ENCODE peak calls at places on chromosomes 4 and X, in nine cellular contexts. U is H54; W is epithelial cell of esophagus; A is anterior cingulate cortex; K is Calu3; J is CD8-positive, alpha-beta T cell; Z is stimulated activated CD8-positive, alpha-beta memory T cell treated with anti-CD3 and anti-CD28 coated beads, Interleukin-4, amount 100 ng/mL, for 24 hours; V is pancreas; H is activated effector memory CD4-positive, alpha-beta T cell treated with Interleukin-2 at 50 U/mL for 16 hours. G is an unnamed sample.

GRCh38 chr4:147981305-147981704 is 249.4 kb downstream of the ARHGAP10 start:
- DNase-seq in J (no peak), K (no peak), H (no peak), W (peak), A (no peak), V (no peak), U (no peak), Z (no peak), G (no peak)

GRCh38 chr4:158799013-158799770 is 30.4 kb downstream of the FNIP2 start:
- DNase-seq in A (no peak), J (no peak), U (no peak), V (no peak), K (no peak), H (no peak), Z (no peak), W (no peak), G (no peak)

GRCh38 chr4:187995322-187996207 is at the start of gene ZFP42:
- DNase-seq in A (no peak), K (no peak), W (peak), J (no peak), Z (no peak), H (no peak), U (no peak), V (no peak), G (no peak)

GRCh38 chrX:150062292-150063137 is 124.2 kb upstream of the EOLA2 start:
- DNase-seq in K (no peak), A (no peak), J (no peak), U (no peak), W (peak), H (no peak), V (peak), Z (no peak), G (peak)

GRCh38 chr4:121668368-121669162 is 28.2 kb downstream of the ANXA5 start:
- DNase-seq in Z (no peak), K (no peak), V (no peak), W (peak), A (no peak), H (no peak), J (no peak), U (peak), G (no peak)

GRCh38 chrX:41895826-41896225 is 27.5 kb downstream of the CASK start:
- DNase-seq in A (no peak), H (no peak), W (no peak), Z (no peak), J (no peak), K (no peak), U (no peak), V (no peak), G (no peak)

GRCh38 chr4:126604273-126604867 is 1028.4 kb upstream of the INTU start:
- DNase-seq in J (no peak), W (peak), A (peak), V (no peak), Z (no peak), K (peak), U (no peak), H (no peak), G (no peak)

GRCh38 chr4:98780111-98780549 is 121.7 kb upstream of the TSPAN5 start:
- DNase-seq in H (no peak), V (no peak), U (no peak), A (no peak), K (no peak), J (no peak), Z (no peak), W (no peak), G (no peak)

GRCh38 chr4:87718221-87718620 is 68.1 kb downstream of the DMP1 start:
- DNase-seq in V (no peak), U (no peak), Z (no peak), J (no peak), W (no peak), A (no peak), K (no peak), H (no peak), G (peak)

GRCh38 chr4:140330311-140330900 is 43.0 kb upstream of the SCOC start:
- DNase-seq in V (no peak), K (no peak), U (no peak), A (no peak), Z (no peak), W (peak), J (no peak), H (no peak), G (no peak)

GRCh38 chr4:169270810-169271691 is at the start of gene SH3RF1:
- DNase-seq in A (peak), V (peak), W (peak), H (no peak), K (peak), Z (peak), J (no peak), U (peak), G (peak)

GRCh38 chrX:129013574-129013973 is 509.7 kb downstream of the SMARCA1 start:
- DNase-seq in W (no peak), U (no peak), V (no peak), H (no peak), A (no peak), J (no peak), Z (no peak), K (no peak), G (no peak)

GRCh38 chrX:41332005-41332404 is 2.0 kb upstream of the DDX3X start:
- DNase-seq in A (no peak), U (no peak), K (no peak), V (no peak), W (peak), H (no peak), Z (no peak), J (no peak), G (no peak)

G was measured in left ventricle myocardium superior.